ENCODE peak calls at places on chromosomes 13 and 19, in eight cellular contexts. Z, F, L, W, Q, G, E and O are unnamed samples.

GRCh38 chr13:33285420-33286124 is at the start of gene STARD13:
- DNase-seq in Z (peak; percentile 96), F (peak; percentile 95), L (peak; percentile 99), W (peak; percentile 51), Q (peak; percentile 59), G (peak; percentile 96), E (peak; percentile 64), O (no peak)

GRCh38 chr13:105874808-105875207 is 660.7 kb downstream of the EFNB2 start:
- DNase-seq in Z (no peak), F (no peak), L (no peak), W (no peak), Q (no peak), G (peak; percentile 8), E (no peak), O (no peak)

GRCh38 chr13:55528434-55528833 is 1612.3 kb upstream of the PRR20A start:
- DNase-seq in Z (no peak), F (no peak), L (no peak), W (no peak), Q (no peak), G (no peak), E (no peak), O (no peak)

GRCh38 chr13:50290186-50290585 is 274.9 kb downstream of the KCNRG start:
- DNase-seq in Z (no peak), F (no peak), L (no peak), W (no peak), Q (no peak), G (no peak), E (no peak), O (no peak)

GRCh38 chr13:49653478-49653877 is 25.2 kb downstream of the ARL11 start:
- DNase-seq in Z (no peak), F (no peak), L (no peak), W (no peak), Q (no peak), G (no peak), E (no peak), O (no peak)

GRCh38 chr19:42284641-42285341 is 15.7 kb downstream of the CIC start:
- DNase-seq in Z (no peak), F (peak; percentile 39), L (peak; percentile 38), W (no peak), Q (no peak), G (peak; percentile 30), E (peak; percentile 14), O (peak; percentile 51)

GRCh38 chr13:71801781-71802180 is 65.2 kb downstream of the DACH1 start:
- DNase-seq in Z (no peak), F (no peak), L (no peak), W (peak; percentile 61), Q (no peak), G (no peak), E (no peak), O (no peak)

GRCh38 chr13:98187155-98187726 is 10.2 kb upstream of the RNF113B start:
- DNase-seq in Z (no peak), F (no peak), L (no peak), W (no peak), Q (no peak), G (no peak), E (no peak), O (no peak)

GRCh38 chr13:21338156-21338555 is 120.9 kb downstream of the ZDHHC20 start:
- DNase-seq in Z (peak; percentile 14), F (peak; percentile 57), L (peak; percentile 13), W (no peak), Q (no peak), G (no peak), E (no peak), O (no peak)

GRCh38 chr19:45294291-45295029 is 28.2 kb downstream of the CKM start:
- DNase-seq in Z (no peak), F (no peak), L (no peak), W (no peak), Q (no peak), G (no peak), E (no peak), O (no peak)

GRCh38 chr19:54399189-54399588 is 16.1 kb upstream of the TTYH1 start:
- DNase-seq in Z (peak; percentile 43), F (no peak), L (no peak), W (no peak), Q (no peak), G (no peak), E (no peak), O (no peak)

GRCh38 chr19:35554076-35554475 is 8.7 kb downstream of the TMEM147 start:
- DNase-seq in Z (peak; percentile 2), F (no peak), L (no peak), W (no peak), Q (no peak), G (no peak), E (no peak), O (no peak)

DNA sequence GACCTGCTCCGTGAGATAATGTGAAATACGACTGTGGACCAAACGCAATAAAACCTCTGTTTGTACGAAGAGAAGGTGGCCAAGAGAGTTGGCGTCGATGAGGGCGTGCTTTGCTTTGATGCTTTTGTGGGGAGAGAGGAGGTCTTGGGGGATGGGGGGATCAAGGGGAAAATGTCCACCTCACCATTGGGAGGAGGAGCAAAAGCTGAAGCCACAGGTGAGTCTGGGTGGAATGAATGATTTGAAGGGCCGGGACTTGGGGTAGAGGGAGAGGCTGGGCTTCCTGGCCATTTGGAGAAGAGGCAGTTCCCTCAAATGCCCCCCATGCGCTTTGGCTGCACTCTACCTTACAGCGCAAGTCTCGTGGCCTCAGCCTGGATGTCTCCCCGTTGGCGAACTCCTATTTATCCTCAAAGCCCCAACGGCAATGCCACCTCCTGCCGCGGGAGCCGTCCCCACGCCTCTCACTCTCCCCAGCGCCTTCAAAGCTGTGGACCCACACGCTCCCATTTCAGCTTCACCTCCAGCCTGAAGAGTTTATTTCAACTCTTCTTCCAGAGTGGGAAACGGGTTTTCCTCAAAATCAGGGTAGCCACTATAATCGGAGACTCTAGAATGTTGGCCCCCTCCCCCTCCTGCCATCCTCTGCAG is 787 bp upstream of the ABCA7 start:
- DNase-seq in Z (no peak), F (peak; percentile 52), L (peak; percentile 45), W (no peak), Q (no peak), G (no peak), E (peak; percentile 28), O (peak; percentile 55)
- H3K4me1 ChIP-seq in Z (peaks cover 16% of the 10 kb centered on the region), F (peaks cover 10% of the 10 kb centered on the region), L (no peaks in the 10 kb centered on the region), W (no peaks in the 10 kb centered on the region), Q (peaks cover 60% of the 10 kb centered on the region), G (peaks cover 8% of the 10 kb centered on the region), E (peaks cover 37% of the 10 kb centered on the region), O (peaks cover 43% of the 10 kb centered on the region)

GRCh38 chr13:23966221-23966690 is 69.0 kb upstream of the C1QTNF9B start:
- DNase-seq in Z (no peak), F (no peak), L (no peak), W (no peak), Q (no peak), G (no peak), E (no peak), O (no peak)

GRCh38 chr13:23960566-23961156 is 63.4 kb upstream of the C1QTNF9B start:
- DNase-seq in Z (peak; percentile 73), F (peak; percentile 80), L (peak; percentile 73), W (no peak), Q (peak; percentile 27), G (peak; percentile 69), E (no peak), O (peak; percentile 27)

GRCh38 chr13:23965346-23965745 is 68.0 kb upstream of the C1QTNF9B start:
- DNase-seq in Z (no peak), F (no peak), L (no peak), W (no peak), Q (no peak), G (no peak), E (no peak), O (no peak)

GRCh38 chr13:23963947-23964346 is 66.6 kb upstream of the C1QTNF9B start:
- DNase-seq in Z (peak; percentile 48), F (no peak), L (peak; percentile 52), W (no peak), Q (no peak), G (no peak), E (no peak), O (no peak)

DNA sequence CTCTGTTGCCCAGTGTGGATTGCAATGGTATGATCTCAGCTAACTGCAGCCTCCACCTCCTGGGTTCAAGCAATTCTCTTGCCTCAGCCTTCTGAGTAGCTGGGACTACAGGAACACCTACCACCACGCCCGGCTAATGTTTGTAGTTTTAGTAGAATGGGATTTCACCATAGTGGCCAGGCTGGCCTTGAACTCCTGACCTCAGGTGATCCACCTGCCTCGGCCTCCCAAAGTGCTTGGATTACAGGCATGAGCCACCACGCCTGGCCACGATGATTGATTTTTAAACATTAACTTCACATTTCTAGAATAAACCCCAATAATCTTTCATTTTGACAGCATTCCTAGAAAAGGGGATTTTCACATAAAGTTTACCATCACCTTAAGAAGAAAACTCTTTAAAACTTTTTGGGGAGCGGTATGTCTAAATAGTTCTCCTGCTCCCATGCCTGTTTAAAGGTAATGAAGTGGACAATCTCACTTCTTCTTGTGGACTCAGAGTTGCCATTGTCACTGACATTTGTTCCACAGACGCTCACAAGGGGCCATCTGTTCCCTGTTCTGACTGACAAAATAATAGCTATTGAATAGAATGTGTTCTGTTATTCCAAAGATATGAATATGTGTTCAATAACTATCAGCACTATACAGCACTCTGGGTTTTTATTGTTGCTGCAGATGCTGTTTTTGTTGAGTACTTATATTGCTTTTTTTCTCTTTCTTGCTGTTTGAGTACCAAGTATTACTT is 66.1 kb upstream of the C1QTNF9B start:
- DNase-seq in Z (no peak), F (no peak), L (no peak), W (no peak), Q (no peak), G (no peak), E (no peak), O (no peak)
- H3K9me2 ChIP-seq in Z (no peaks in the 10 kb centered on the region), F (no peaks in the 10 kb centered on the region), L (no peaks in the 10 kb centered on the region), W (no peaks in the 10 kb centered on the region), Q (no peaks in the 10 kb centered on the region), G (no peaks in the 10 kb centered on the region), E (no peaks in the 10 kb centered on the region), O (no peaks in the 10 kb centered on the region)

DNA sequence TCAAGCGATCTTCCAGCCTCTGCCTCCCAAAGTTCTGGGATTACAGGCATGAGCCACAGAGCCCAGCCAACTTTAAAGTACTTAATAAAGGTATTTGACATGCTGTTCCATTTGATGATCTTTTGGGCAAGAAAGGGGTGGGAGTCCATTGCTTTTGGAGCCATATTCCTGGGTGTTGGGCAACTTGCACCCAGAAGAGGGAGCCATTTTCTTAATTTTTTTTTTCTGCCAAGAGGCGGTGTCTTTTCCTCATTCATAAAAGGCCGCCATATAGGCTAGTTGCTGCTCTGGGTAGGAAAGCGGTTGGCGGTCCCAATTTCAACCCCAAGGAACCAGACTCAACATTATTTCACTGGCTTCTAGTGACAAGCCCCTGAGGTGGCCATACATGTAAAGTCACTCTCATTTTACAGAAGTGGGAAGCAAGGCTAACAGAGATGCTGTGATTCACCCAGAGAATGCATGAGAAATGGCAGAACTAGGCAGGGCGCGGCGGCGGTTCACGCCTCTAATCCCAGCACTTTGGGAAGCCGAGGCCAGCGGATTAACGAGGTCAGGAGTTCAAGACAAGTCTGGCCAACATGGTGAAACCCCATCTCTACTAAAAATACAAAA is 139.6 kb downstream of the CACNA1A start:
- DNase-seq in Z (peak; percentile 81), F (peak; percentile 82), L (peak; percentile 48), W (peak; percentile 27), Q (peak; percentile 51), G (no peak), E (peak; percentile 12), O (peak; percentile 17)
- TF ChIP-seq EZH2phosphoT487 in Z (no peak), F (no peak), L (no peak), W (no peak), Q (no peak), G (no peak), E (no peak), O (no peak)

DNA sequence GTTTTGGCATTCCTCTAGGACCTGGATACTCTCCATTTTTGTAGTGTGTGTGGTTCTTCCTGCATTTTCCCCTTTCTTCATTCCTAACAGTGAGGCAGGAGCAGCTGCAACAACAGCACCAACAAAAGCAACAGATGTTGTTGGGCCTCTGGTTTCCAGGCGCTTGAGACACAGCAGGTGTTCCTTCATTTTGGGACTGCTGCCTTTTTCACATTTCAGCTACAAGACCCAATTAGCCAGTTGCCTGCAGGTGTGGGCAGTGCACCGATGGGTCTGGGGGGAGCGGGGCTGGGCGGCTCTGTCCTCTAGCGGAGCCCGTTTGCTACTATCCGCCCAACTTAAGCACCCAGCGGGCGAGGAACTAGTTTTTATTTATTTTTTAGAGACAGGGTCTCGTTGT is 26.0 kb downstream of the ELF1 start:
- DNase-seq in Z (no peak), F (peak; percentile 53), L (no peak), W (no peak), Q (no peak), G (no peak), E (peak; percentile 23), O (peak; percentile 86)
- H3K4me1 ChIP-seq in Z (peaks cover 33% of the 10 kb centered on the region), F (peaks cover 10% of the 10 kb centered on the region), L (peaks cover 2% of the 10 kb centered on the region), W (no peaks in the 10 kb centered on the region), Q (peaks cover 35% of the 10 kb centered on the region), G (peaks cover 18% of the 10 kb centered on the region), E (peaks cover 31% of the 10 kb centered on the region), O (peaks cover 93% of the 10 kb centered on the region)